ENCODE peak calls at places on chromosomes 11 and 22, in nine cellular contexts. M is IMR-90, G is kidney, J is mesendoderm, H is neuronal stem cell, R is HCT116, V is H9, F is fibroblast of lung, S is astrocyte. X is an unnamed sample.

GRCh38 chr11:69476715-69477025 is 4.8 kb upstream of the LINC01488 start:
- DNase-seq in M (no peak), G (peak; percentile 57), J (no peak), H (no peak), R (no peak), V (no peak), F (no peak), S (no peak), X (no peak)

GRCh38 chr11:34513674-34513995 is at the start of gene ELF5:
- DNase-seq in M (no peak), G (no peak), J (no peak), H (no peak), R (no peak), V (no peak), F (no peak), S (no peak), X (no peak)

GRCh38 chr11:3208272-3208671 is 10.3 kb downstream of the MRGPRG start:
- DNase-seq in M (no peak), G (no peak), J (no peak), H (no peak), R (no peak), V (no peak), F (no peak), S (no peak), X (no peak)

GRCh38 chr11:61454520-61454919 is 24.6 kb downstream of the SDHAF2 start:
- DNase-seq in M (no peak), G (no peak), J (no peak), H (no peak), R (no peak), V (no peak), F (no peak), S (no peak), X (no peak)

GRCh38 chr11:126114486-126115252 is 52.0 kb upstream of the CDON start:
- DNase-seq in M (peak; percentile 21), G (no peak), J (no peak), H (no peak), R (no peak), V (no peak), F (no peak), S (no peak), X (no peak)

GRCh38 chr22:25453058-25453457 is 111.4 kb upstream of the GRK3 start:
- DNase-seq in M (no peak), G (no peak), J (no peak), H (no peak), R (no peak), V (no peak), F (no peak), S (no peak), X (no peak)

GRCh38 chr11:44307340-44308099 is 2.4 kb downstream of the ALX4 start:
- DNase-seq in M (no peak), G (peak; percentile 0), J (no peak), H (no peak), R (no peak), V (no peak), F (no peak), S (no peak), X (no peak)

GRCh38 chr11:73157141-73158010 is 15.3 kb upstream of the FCHSD2 start:
- DNase-seq in M (peak; percentile 81), G (peak; percentile 91), J (no peak), H (no peak), R (no peak), V (no peak), F (peak; percentile 65), S (peak; percentile 72), X (no peak)

GRCh38 chr11:124199702-124200101 is 16.6 kb downstream of the OR10D3 start:
- DNase-seq in M (peak; percentile 42), G (no peak), J (no peak), H (no peak), R (no peak), V (no peak), F (peak; percentile 53), S (peak; percentile 22), X (peak; percentile 17)

GRCh38 chr11:14905104-14906033 is 13.3 kb upstream of the CYP2R1 start:
- DNase-seq in M (peak; percentile 10), G (peak; percentile 82), J (peak; percentile 86), H (no peak), R (no peak), V (peak; percentile 90), F (peak; percentile 60), S (peak; percentile 15), X (no peak)

GRCh38 chr22:49411236-49411635 is 416.4 kb downstream of the BRD1 start:
- DNase-seq in M (no peak), G (no peak), J (no peak), H (no peak), R (no peak), V (no peak), F (no peak), S (no peak), X (no peak)

GRCh38 chr11:85694385-85694980 is 8.5 kb upstream of the CCDC89 start:
- DNase-seq in M (peak; percentile 71), G (no peak), J (peak; percentile 46), H (no peak), R (peak; percentile 18), V (no peak), F (peak; percentile 81), S (peak; percentile 38), X (peak; percentile 16)

GRCh38 chr11:129705341-129705740 is 110.3 kb upstream of the TMEM45B start:
- DNase-seq in M (no peak), G (no peak), J (no peak), H (no peak), R (no peak), V (no peak), F (no peak), S (no peak), X (peak; percentile 61)

GRCh38 chr11:88179141-88179540 is 3.9 kb upstream of the RAB38 start:
- DNase-seq in M (peak; percentile 61), G (no peak), J (no peak), H (no peak), R (no peak), V (no peak), F (no peak), S (peak; percentile 82), X (peak; percentile 99)

GRCh38 chr11:88175004-88175706 is at the start of gene RAB38:
- DNase-seq in M (peak; percentile 21), G (peak; percentile 89), J (peak; percentile 74), H (peak; percentile 41), R (peak; percentile 42), V (peak; percentile 91), F (peak; percentile 20), S (peak; percentile 21), X (peak; percentile 80)

GRCh38 chr11:88178211-88178610 is 3.0 kb upstream of the RAB38 start:
- DNase-seq in M (peak; percentile 32), G (no peak), J (no peak), H (no peak), R (no peak), V (no peak), F (no peak), S (peak; percentile 41), X (no peak)

GRCh38 chr11:88174627-88175003 is 628 bp downstream of the RAB38 start:
- DNase-seq in M (peak; percentile 86), G (peak; percentile 87), J (peak; percentile 51), H (peak; percentile 29), R (peak; percentile 45), V (peak; percentile 41), F (peak; percentile 75), S (peak; percentile 70), X (peak; percentile 93)

GRCh38 chr11:88175707-88176066 is 444 bp upstream of the RAB38 start:
- DNase-seq in M (peak; percentile 7), G (peak; percentile 26), J (peak; percentile 72), H (no peak), R (no peak), V (no peak), F (peak; percentile 20), S (peak; percentile 8), X (no peak)
- H3K9ac ChIP-seq in M (no peak overlapping the region), G (peak overlapping the region; percentile 39), J (peak overlapping the region; percentile 18), H (no peak overlapping the region), R (peak overlapping the region; percentile 57), V (peak overlapping the region; percentile 40), F (no peak overlapping the region), S (peak overlapping the region; percentile 49), X (peak overlapping the region; percentile 71)

DNA sequence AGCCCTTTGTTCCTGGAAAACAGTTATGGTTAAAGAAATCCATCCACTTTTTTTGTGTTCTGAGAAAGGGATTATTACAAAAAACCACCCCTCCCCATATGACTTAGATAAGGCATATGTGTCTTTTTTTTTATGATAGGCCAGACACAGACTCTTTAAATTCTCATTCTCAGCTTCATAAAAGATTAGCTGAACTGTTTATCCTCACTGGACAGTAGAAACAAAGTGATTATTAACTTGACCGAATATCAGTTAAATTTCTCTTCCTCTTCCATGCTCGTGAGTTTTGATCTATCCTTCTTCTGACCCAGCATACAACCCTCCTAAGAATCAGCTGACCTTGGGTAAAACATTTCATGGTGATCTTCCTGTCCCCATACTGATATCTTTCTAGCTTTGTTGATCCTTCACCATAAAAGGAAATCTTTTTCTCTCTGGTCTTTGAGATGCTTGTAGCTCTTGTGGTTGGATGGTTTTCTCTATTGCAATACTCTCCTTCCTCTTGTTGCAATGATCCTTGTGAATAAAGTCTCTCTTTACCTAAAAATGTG is 26.2 kb downstream of the OR2AG2 start:
- DNase-seq in M (no peak), G (no peak), J (no peak), H (no peak), R (no peak), V (no peak), F (no peak), S (no peak), X (no peak)
- H3K9ac ChIP-seq in M (no peak overlapping the region), G (no peak overlapping the region), J (no peak overlapping the region), H (no peak overlapping the region), R (no peak overlapping the region), V (no peak overlapping the region), F (no peak overlapping the region), S (no peak overlapping the region), X (no peak overlapping the region)

GRCh38 chr11:76225122-76225584 is 18.9 kb upstream of the WNT11 start:
- DNase-seq in M (no peak), G (peak; percentile 70), J (no peak), H (no peak), R (no peak), V (no peak), F (no peak), S (no peak), X (no peak)
- H3K9ac ChIP-seq in M (no peak overlapping the region), G (no peak overlapping the region), J (no peak overlapping the region), H (no peak overlapping the region), R (no peak overlapping the region), V (no peak overlapping the region), F (no peak overlapping the region), S (no peak overlapping the region), X (no peak overlapping the region)

DNA sequence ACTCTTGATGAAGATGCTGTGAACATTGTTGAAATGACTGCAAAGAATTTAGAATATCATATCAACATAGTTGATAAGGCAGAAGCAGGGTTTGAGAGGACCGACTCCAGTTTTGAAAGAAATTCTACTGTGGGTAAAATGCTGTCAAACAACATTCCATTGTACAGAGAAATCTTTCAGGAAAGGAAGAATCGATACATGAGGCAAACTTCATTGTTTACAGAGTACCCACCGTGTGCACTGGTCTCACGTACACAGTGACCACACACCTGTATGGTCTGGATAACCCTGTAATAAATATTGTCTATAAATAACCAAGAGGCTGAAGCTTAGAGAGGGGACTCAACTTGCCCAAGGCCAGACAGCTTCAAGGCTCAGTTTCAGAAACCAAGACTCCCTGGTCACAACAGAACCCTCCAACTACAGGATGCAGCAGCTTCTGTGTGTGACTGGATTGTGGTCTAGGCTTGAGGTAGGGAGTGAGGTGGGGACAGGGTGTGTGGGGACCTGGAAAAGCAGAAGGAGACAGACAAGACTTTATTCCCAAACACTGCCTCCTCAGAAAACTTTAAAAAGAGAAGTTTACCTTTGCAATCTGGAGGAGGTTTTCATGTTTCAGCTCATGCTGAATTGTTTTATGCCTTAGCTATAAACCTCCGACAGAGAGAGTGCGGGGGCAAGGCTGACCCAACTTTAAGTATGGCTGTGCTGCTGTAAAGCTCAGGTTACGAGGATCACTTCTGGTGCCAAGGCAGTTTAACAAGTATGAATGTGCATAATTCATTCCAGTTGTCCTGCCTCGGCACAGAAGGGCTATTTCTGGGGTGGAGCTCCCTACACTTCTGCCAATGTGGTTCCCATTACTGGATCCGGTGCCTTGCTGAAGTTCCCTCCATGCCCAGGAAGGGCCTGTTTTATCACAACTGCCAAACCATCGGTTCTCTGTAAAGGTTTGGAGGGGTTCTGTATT is 372.6 kb upstream of the NARS2 start:
- DNase-seq in M (no peak), G (no peak), J (no peak), H (no peak), R (no peak), V (no peak), F (no peak), S (no peak), X (peak; percentile 6)
- H3K9ac ChIP-seq in M (no peak overlapping the region), G (no peak overlapping the region), J (no peak overlapping the region), H (no peak overlapping the region), R (no peak overlapping the region), V (no peak overlapping the region), F (no peak overlapping the region), S (no peak overlapping the region), X (no peak overlapping the region)